ENCODE peak calls at places on chromosomes 16 and 17, in five cellular contexts. M is omental fat pad, D is psoas muscle, W is sigmoid colon, L is esophagus squamous epithelium. H is an unnamed sample.

GRCh38 chr16:49639739-49640388 is 216.0 kb downstream of the ZNF423 start:
- DNase-seq in L (no peak), W (no peak), M (no peak), D (peak), H (peak)

GRCh38 chr16:68700120-68700519 is 37.0 kb upstream of the CDH1 start:
- DNase-seq in D (no peak), M (no peak), L (no peak), W (no peak), H (peak)

GRCh38 chr16:12907670-12908233 is 6.4 kb downstream of the SHISA9 start:
- DNase-seq in D (no peak), M (no peak), W (no peak), L (no peak), H (no peak)

GRCh38 chr16:71425746-71426068 is 16.1 kb downstream of the TLE7 start:
- DNase-seq in D (no peak), M (no peak), L (no peak), W (no peak), H (no peak)

GRCh38 chr17:49959183-49959935 is 9.6 kb upstream of the DLX4 start:
- DNase-seq in L (no peak), W (no peak), D (no peak), M (no peak), H (no peak)

GRCh38 chr16:57007530-57007929 is 18.2 kb downstream of the NLRC5 start:
- DNase-seq in M (no peak), W (no peak), L (no peak), D (no peak), H (no peak)

GRCh38 chr17:17420561-17421269 is 56.1 kb upstream of the MED9 start:
- DNase-seq in L (no peak), D (peak), W (peak), M (no peak), H (peak)

GRCh38 chr17:73757324-73757942 is 113.2 kb upstream of the SDK2 start:
- DNase-seq in L (no peak), W (no peak), D (no peak), M (no peak), H (no peak)

DNA sequence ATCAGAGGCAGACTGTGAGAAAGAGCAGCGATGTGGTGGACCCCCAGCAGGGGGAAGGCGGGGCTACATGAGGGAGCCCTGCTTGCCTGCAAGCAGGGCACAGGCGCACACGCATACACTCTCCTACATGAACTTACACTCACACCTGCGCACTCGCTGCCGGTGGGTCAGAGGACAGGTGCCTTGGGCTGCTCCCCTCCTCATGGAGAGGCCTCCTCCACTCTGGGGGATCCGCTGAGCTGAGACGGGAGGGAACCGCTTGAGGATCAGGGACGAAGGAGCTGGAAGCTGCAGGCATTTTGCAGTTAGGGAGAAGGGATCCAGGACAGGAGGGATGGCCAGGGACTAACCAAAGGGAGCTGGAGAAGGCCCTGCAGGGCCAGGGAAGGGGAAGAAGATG is 14.2 kb downstream of the OSBPL7 start:
- DNase-seq in W (peak), M (no peak), D (no peak), L (no peak), H (no peak)
- TF ChIP-seq CTCF in W (no peak), M (no peak), D (no peak), L (no peak), H (no peak)

GRCh38 chr17:14510136-14510535 is 209.3 kb downstream of the HS3ST3B1 start:
- DNase-seq in L (no peak), D (no peak), M (no peak), W (no peak), H (peak)

GRCh38 chr17:14513835-14514234 is 213.0 kb downstream of the HS3ST3B1 start:
- DNase-seq in D (no peak), W (no peak), M (no peak), L (no peak), H (no peak)

DNA sequence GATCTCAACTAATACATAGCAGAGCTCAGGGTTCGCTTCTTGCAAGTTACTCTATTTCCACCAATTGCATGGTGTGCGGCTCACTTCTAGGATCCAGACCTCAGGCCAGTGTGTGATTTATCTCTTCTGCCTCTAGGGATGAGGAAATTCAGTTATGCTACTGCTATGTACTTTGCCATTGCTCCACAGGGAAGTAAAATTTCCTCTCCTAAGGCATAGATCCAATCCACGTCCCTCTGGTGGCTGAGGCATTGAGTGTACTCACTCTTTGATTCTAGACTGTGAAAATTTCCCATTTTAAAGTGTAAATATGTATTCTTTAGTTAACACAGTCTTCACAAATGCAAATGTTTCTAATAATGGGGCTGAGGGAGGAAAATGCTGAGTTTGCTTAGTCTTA is 214.1 kb downstream of the HS3ST3B1 start:
- DNase-seq in M (no peak), D (no peak), L (no peak), W (no peak), H (peak)
- TF ChIP-seq CTCF in M (no peak), D (no peak), L (no peak), W (no peak), H (peak)

DNA sequence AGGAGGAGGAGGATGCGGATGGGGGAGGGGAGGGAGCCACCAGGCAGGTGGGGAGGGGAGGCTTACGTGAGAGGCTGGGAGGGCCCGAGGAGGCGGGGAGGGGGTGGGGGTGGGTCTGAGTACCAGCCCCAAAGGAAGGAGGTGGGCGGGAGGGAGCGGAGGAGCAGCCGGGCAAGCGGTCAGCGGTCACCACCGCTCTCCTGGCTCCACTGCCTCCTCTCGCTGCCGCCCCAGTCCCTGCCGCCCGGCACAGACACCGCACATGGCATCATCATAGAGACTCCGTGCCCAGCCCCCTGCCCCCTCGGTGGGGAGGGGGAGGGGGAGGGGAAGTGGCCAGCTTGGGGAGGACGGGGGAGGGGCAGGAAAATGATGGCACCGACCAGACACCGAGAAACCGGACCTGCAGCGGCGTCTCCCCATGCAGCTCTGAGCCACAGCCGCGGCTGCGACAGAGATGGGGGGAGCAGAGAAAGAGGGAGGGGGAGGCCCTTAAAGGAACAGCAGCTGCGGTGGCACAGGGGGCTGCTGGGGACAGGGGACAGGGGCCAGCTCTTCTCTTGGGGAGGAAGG is at the start of gene TLCD3B:
- DNase-seq in L (no peak), D (no peak), M (no peak), W (no peak), H (no peak)
- TF ChIP-seq CTCF in L (no peak), D (no peak), M (no peak), W (no peak), H (no peak)

DNA sequence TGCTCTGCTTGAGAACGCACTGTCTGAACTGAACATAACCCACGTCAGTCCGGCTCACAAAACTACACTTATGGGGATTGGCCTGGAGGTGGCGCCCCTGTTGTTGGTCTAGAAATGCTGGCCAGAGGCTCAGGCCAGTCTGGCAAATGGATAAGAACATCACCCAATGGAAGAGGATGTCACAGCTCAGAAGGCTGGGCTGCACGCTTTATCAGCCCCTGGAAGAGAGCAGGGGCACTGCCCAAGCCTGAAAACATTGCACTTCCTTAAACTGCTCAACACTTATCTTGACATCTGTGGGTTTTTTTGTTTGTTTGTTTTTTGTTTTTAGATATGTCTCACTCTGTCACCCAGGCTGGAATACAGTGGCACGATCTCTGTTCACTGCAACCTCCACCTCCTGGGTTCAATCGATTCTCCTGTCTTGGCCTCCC is 24.8 kb upstream of the BPTF start:
- DNase-seq in M (peak), D (peak), L (no peak), W (peak), H (peak)
- TF ChIP-seq CTCF in M (no peak), D (peak), L (peak), W (peak), H (peak)